ENCODE peak calls at places on chromosomes 3 and 15, in nine cellular contexts. One of them, this sample, is unnamed.
A peak's percentile ranks its signal among the peaks of the same experiment; 100 is the strongest.

GRCh38 chr15:74889390-74889881 is 406 bp upstream of the MPI start:
- DNase-seq in AG04450: no peak
- DNase-seq in PC-3: no peak
- DNase-seq in IMR-90: peak; percentile 43
- DNase-seq in heart left ventricle: peak; percentile 50
- DNase-seq in astrocyte: peak; percentile 42
- DNase-seq in SJSA1: no peak
- DNase-seq in tibial nerve: no peak
- DNase-seq in fibroblast of lung: peak; percentile 65
- DNase-seq in this sample: peak; percentile 53

GRCh38 chr3:195450731-195451229 is 8.0 kb upstream of the ACAP2 start:
- DNase-seq in PC-3: no peak
- DNase-seq in fibroblast of lung: peak; percentile 24
- DNase-seq in AG04450: peak; percentile 85
- DNase-seq in IMR-90: peak; percentile 91
- DNase-seq in heart left ventricle: no peak
- DNase-seq in astrocyte: no peak
- DNase-seq in SJSA1: no peak
- DNase-seq in tibial nerve: no peak
- DNase-seq in this sample: no peak

GRCh38 chr15:60469893-60470641 is 8.9 kb downstream of the ICE2 start:
- DNase-seq in fibroblast of lung: no peak
- DNase-seq in tibial nerve: no peak
- DNase-seq in PC-3: peak; percentile 26
- DNase-seq in heart left ventricle: no peak
- DNase-seq in IMR-90: peak; percentile 14
- DNase-seq in SJSA1: no peak
- DNase-seq in AG04450: no peak
- DNase-seq in astrocyte: no peak
- DNase-seq in this sample: no peak

GRCh38 chr3:46406786-46407611 is at the start of the genes CCR5AS and CCRL2:
- DNase-seq in astrocyte: peak; percentile 13
- DNase-seq in PC-3: peak; percentile 86
- DNase-seq in SJSA1: peak; percentile 44
- DNase-seq in IMR-90: peak; percentile 69
- DNase-seq in fibroblast of lung: peak; percentile 37
- DNase-seq in AG04450: no peak
- DNase-seq in heart left ventricle: peak; percentile 81
- DNase-seq in tibial nerve: no peak
- DNase-seq in this sample: peak; percentile 54

GRCh38 chr3:32347286-32348125 is 44.1 kb upstream of the CMTM7 start:
- DNase-seq in tibial nerve: no peak
- DNase-seq in heart left ventricle: peak; percentile 52
- DNase-seq in PC-3: no peak
- DNase-seq in AG04450: no peak
- DNase-seq in SJSA1: no peak
- DNase-seq in fibroblast of lung: peak; percentile 10
- DNase-seq in IMR-90: no peak
- DNase-seq in astrocyte: peak; percentile 4
- DNase-seq in this sample: no peak

GRCh38 chr15:77034620-77035467 is 36.1 kb downstream of the TSPAN3 start:
- DNase-seq in fibroblast of lung: no peak
- DNase-seq in SJSA1: no peak
- DNase-seq in IMR-90: no peak
- DNase-seq in heart left ventricle: peak; percentile 19
- DNase-seq in astrocyte: no peak
- DNase-seq in AG04450: no peak
- DNase-seq in PC-3: peak; percentile 48
- DNase-seq in tibial nerve: peak; percentile 11
- DNase-seq in this sample: no peak

GRCh38 chr3:176988795-176989194 is 208.5 kb downstream of the TBL1XR1 start:
- DNase-seq in PC-3: no peak
- DNase-seq in AG04450: no peak
- DNase-seq in SJSA1: no peak
- DNase-seq in heart left ventricle: no peak
- DNase-seq in astrocyte: no peak
- DNase-seq in fibroblast of lung: no peak
- DNase-seq in tibial nerve: no peak
- DNase-seq in IMR-90: no peak
- DNase-seq in this sample: no peak

GRCh38 chr3:193843447-193844301 is 250.7 kb downstream of the OPA1 start:
- DNase-seq in IMR-90: no peak
- DNase-seq in SJSA1: no peak
- DNase-seq in PC-3: no peak
- DNase-seq in tibial nerve: no peak
- DNase-seq in fibroblast of lung: no peak
- DNase-seq in heart left ventricle: no peak
- DNase-seq in AG04450: no peak
- DNase-seq in astrocyte: no peak
- DNase-seq in this sample: no peak

GRCh38 chr3:55486101-55486856 is 827 bp downstream of the WNT5A start:
- DNase-seq in tibial nerve: no peak
- DNase-seq in AG04450: no peak
- DNase-seq in astrocyte: peak; percentile 76
- DNase-seq in SJSA1: peak; percentile 80
- DNase-seq in fibroblast of lung: peak; percentile 85
- DNase-seq in IMR-90: peak; percentile 79
- DNase-seq in PC-3: peak; percentile 78
- DNase-seq in heart left ventricle: peak; percentile 54
- DNase-seq in this sample: peak; percentile 82

GRCh38 chr3:111369953-111370352 is 172.0 kb upstream of the CD96 start:
- DNase-seq in astrocyte: peak; percentile 42
- DNase-seq in tibial nerve: no peak
- DNase-seq in heart left ventricle: no peak
- DNase-seq in IMR-90: no peak
- DNase-seq in SJSA1: no peak
- DNase-seq in PC-3: peak; percentile 8
- DNase-seq in AG04450: no peak
- DNase-seq in fibroblast of lung: peak; percentile 55
- DNase-seq in this sample: no peak

GRCh38 chr15:36966704-36967103 is 133.6 kb downstream of the MEIS2 start:
- DNase-seq in fibroblast of lung: no peak
- DNase-seq in PC-3: no peak
- DNase-seq in IMR-90: no peak
- DNase-seq in heart left ventricle: peak; percentile 37
- DNase-seq in tibial nerve: no peak
- DNase-seq in SJSA1: no peak
- DNase-seq in AG04450: no peak
- DNase-seq in astrocyte: no peak
- DNase-seq in this sample: no peak

GRCh38 chr3:197959891-197960693 is at the start of gene LMLN:
- DNase-seq in IMR-90: peak; percentile 94
- DNase-seq in SJSA1: peak; percentile 89
- DNase-seq in fibroblast of lung: peak; percentile 96
- DNase-seq in astrocyte: peak; percentile 91
- DNase-seq in tibial nerve: peak; percentile 89
- DNase-seq in heart left ventricle: peak; percentile 96
- DNase-seq in AG04450: peak; percentile 90
- DNase-seq in PC-3: peak; percentile 96
- DNase-seq in this sample: peak; percentile 98

GRCh38 chr15:58987036-58987435 is 427 bp upstream of the RNF111 start:
- DNase-seq in IMR-90: peak; percentile 57
- DNase-seq in tibial nerve: no peak
- DNase-seq in astrocyte: no peak
- DNase-seq in fibroblast of lung: peak; percentile 7
- DNase-seq in PC-3: peak; percentile 7
- DNase-seq in SJSA1: no peak
- DNase-seq in heart left ventricle: no peak
- DNase-seq in AG04450: no peak
- DNase-seq in this sample: no peak

GRCh38 chr3:74584782-74585181 is 29.7 kb downstream of the CNTN3 start:
- DNase-seq in heart left ventricle: no peak
- DNase-seq in AG04450: no peak
- DNase-seq in tibial nerve: no peak
- DNase-seq in astrocyte: no peak
- DNase-seq in IMR-90: no peak
- DNase-seq in PC-3: no peak
- DNase-seq in SJSA1: no peak
- DNase-seq in fibroblast of lung: no peak
- DNase-seq in this sample: no peak

DNA sequence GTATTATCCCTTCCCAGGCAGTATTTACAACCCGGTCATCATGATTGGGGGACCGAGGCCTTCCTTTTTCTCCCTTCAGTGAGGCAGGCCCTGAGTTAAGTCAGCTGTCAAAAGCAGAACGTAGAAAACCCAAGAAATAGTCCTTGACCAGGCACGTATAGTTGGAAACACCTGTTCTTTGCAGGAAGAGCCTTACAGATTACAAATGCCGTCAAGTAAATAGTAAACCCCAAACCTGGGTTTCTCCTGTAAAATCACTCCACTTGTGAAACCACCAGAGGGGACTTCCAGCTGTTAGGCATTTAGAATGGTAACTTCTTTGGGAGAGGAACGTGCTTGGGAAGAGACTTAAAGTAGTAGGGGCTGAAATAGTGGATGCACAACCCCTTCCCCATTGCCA is 1.0 kb upstream of the BTBD1 start:
- DNase-seq in PC-3: no peak
- DNase-seq in tibial nerve: no peak
- DNase-seq in astrocyte: no peak
- DNase-seq in IMR-90: no peak
- DNase-seq in SJSA1: no peak
- DNase-seq in AG04450: no peak
- DNase-seq in fibroblast of lung: no peak
- DNase-seq in heart left ventricle: no peak
- DNase-seq in this sample: no peak
- H3K4me3 ChIP-seq in PC-3: no peak overlapping the region
- H3K4me3 ChIP-seq in tibial nerve: no peak overlapping the region
- H3K4me3 ChIP-seq in astrocyte: no peak overlapping the region
- H3K4me3 ChIP-seq in IMR-90: no peak overlapping the region
- H3K4me3 ChIP-seq in SJSA1: no peak overlapping the region
- H3K4me3 ChIP-seq in AG04450: no peak overlapping the region
- H3K4me3 ChIP-seq in fibroblast of lung: no peak overlapping the region
- H3K4me3 ChIP-seq in heart left ventricle: peak overlapping the region; percentile 95
- H3K4me3 ChIP-seq in this sample: no peak overlapping the region

GRCh38 chr3:141660598-141660947 is 77.5 kb upstream of the RNF7 start:
- DNase-seq in SJSA1: no peak
- DNase-seq in PC-3: no peak
- DNase-seq in astrocyte: no peak
- DNase-seq in fibroblast of lung: no peak
- DNase-seq in heart left ventricle: peak; percentile 13
- DNase-seq in IMR-90: peak; percentile 14
- DNase-seq in AG04450: no peak
- DNase-seq in tibial nerve: no peak
- DNase-seq in this sample: no peak

GRCh38 chr3:141656771-141657170 is 81.3 kb upstream of the RNF7 start:
- DNase-seq in AG04450: no peak
- DNase-seq in fibroblast of lung: peak; percentile 78
- DNase-seq in tibial nerve: no peak
- DNase-seq in IMR-90: peak; percentile 67
- DNase-seq in heart left ventricle: no peak
- DNase-seq in astrocyte: peak; percentile 72
- DNase-seq in PC-3: no peak
- DNase-seq in SJSA1: peak; percentile 59
- DNase-seq in this sample: peak; percentile 72

GRCh38 chr3:141659821-141660597 is 78.1 kb upstream of the RNF7 start:
- DNase-seq in SJSA1: peak; percentile 89
- DNase-seq in tibial nerve: peak; percentile 34
- DNase-seq in AG04450: no peak
- DNase-seq in fibroblast of lung: peak; percentile 56
- DNase-seq in PC-3: peak; percentile 37
- DNase-seq in IMR-90: peak; percentile 41
- DNase-seq in heart left ventricle: peak; percentile 65
- DNase-seq in astrocyte: peak; percentile 33
- DNase-seq in this sample: peak; percentile 82

GRCh38 chr3:141663993-141664392 is 74.1 kb upstream of the RNF7 start:
- DNase-seq in SJSA1: no peak
- DNase-seq in AG04450: no peak
- DNase-seq in PC-3: no peak
- DNase-seq in fibroblast of lung: peak; percentile 48
- DNase-seq in IMR-90: peak; percentile 48
- DNase-seq in heart left ventricle: no peak
- DNase-seq in tibial nerve: no peak
- DNase-seq in astrocyte: no peak
- DNase-seq in this sample: peak; percentile 24

DNA sequence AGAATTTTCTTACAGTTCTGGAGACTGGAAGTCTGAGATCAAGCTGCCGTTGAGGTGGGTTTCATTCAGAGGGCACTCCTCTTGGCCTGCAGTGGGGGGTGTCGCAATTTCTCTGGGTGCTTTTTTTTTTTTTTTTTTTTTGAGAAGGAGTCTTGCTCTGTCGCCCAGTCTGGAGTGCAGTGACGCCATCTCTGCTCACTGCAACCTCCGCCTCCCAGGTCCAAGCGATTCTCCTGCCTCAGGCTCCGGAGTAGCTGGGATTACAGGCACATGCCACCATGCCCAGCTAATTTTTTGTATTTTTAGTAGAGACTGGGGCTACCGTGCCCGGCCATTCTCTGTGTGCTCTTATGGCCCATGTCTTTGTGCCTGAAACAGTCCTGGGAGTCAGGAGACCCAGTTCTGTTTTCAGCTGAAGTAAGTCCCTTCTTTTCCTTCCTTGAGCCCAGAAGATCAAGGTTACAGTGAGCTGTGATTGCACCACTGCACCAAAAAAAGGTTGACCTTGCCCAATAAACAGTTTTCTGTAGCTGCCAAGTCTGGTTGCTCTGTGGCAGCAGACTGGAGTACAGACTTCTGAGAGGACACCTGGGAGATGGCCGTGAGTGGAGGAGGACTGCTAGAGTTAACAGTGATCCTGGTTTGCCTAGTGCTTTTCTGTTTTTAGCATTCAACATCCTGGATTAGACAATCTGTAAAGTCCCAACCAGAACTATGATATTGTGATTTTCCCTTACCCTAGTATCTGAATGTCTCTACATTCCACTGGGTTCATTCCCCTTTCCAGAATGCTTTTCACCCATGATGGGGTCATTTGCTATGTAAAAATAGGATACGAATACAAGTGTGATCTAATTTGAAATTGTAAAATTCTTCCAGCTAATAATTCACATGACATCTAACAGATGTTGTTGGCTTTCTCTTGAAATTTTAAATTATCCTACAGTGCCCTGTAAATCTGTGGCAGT is 76.6 kb upstream of the RNF7 start:
- DNase-seq in heart left ventricle: no peak
- DNase-seq in astrocyte: no peak
- DNase-seq in PC-3: no peak
- DNase-seq in SJSA1: no peak
- DNase-seq in IMR-90: no peak
- DNase-seq in fibroblast of lung: no peak
- DNase-seq in AG04450: no peak
- DNase-seq in tibial nerve: no peak
- DNase-seq in this sample: no peak
- H3K27me3 ChIP-seq in heart left ventricle: peaks cover 18% of the 10 kb centered on the region
- H3K27me3 ChIP-seq in astrocyte: peaks cover 4% of the 10 kb centered on the region
- H3K27me3 ChIP-seq in PC-3: peaks cover 15% of the 10 kb centered on the region
- H3K27me3 ChIP-seq in SJSA1: no peaks in the 10 kb centered on the region
- H3K27me3 ChIP-seq in IMR-90: no peaks in the 10 kb centered on the region
- H3K27me3 ChIP-seq in fibroblast of lung: peaks cover 3% of the 10 kb centered on the region
- H3K27me3 ChIP-seq in AG04450: peaks cover 3% of the 10 kb centered on the region
- H3K27me3 ChIP-seq in tibial nerve: peaks cover 5% of the 10 kb centered on the region
- H3K27me3 ChIP-seq in this sample: peaks cover 2% of the 10 kb centered on the region

GRCh38 chr15:69909719-69910444 is 187.8 kb downstream of the TLE3 start:
- DNase-seq in AG04450: no peak
- DNase-seq in astrocyte: no peak
- DNase-seq in IMR-90: no peak
- DNase-seq in SJSA1: no peak
- DNase-seq in fibroblast of lung: peak; percentile 13
- DNase-seq in PC-3: no peak
- DNase-seq in tibial nerve: no peak
- DNase-seq in heart left ventricle: no peak
- DNase-seq in this sample: no peak
- H3K4me3 ChIP-seq in AG04450: no peak overlapping the region
- H3K4me3 ChIP-seq in astrocyte: no peak overlapping the region
- H3K4me3 ChIP-seq in IMR-90: no peak overlapping the region
- H3K4me3 ChIP-seq in SJSA1: no peak overlapping the region
- H3K4me3 ChIP-seq in fibroblast of lung: no peak overlapping the region
- H3K4me3 ChIP-seq in PC-3: no peak overlapping the region
- H3K4me3 ChIP-seq in tibial nerve: no peak overlapping the region
- H3K4me3 ChIP-seq in heart left ventricle: no peak overlapping the region
- H3K4me3 ChIP-seq in this sample: no peak overlapping the region

GRCh38 chr3:71863563-71864190 is 78.7 kb upstream of the PROK2 start:
- DNase-seq in PC-3: no peak
- DNase-seq in heart left ventricle: no peak
- DNase-seq in astrocyte: no peak
- DNase-seq in tibial nerve: no peak
- DNase-seq in IMR-90: no peak
- DNase-seq in fibroblast of lung: no peak
- DNase-seq in AG04450: no peak
- DNase-seq in SJSA1: no peak
- DNase-seq in this sample: no peak
- H3K27me3 ChIP-seq in PC-3: peaks cover 48% of the 10 kb centered on the region
- H3K27me3 ChIP-seq in heart left ventricle: peaks cover 3% of the 10 kb centered on the region
- H3K27me3 ChIP-seq in astrocyte: peaks cover 8% of the 10 kb centered on the region
- H3K27me3 ChIP-seq in tibial nerve: peaks cover 10% of the 10 kb centered on the region
- H3K27me3 ChIP-seq in IMR-90: peaks cover 10% of the 10 kb centered on the region
- H3K27me3 ChIP-seq in fibroblast of lung: no peaks in the 10 kb centered on the region
- H3K27me3 ChIP-seq in AG04450: no peaks in the 10 kb centered on the region
- H3K27me3 ChIP-seq in SJSA1: no peaks in the 10 kb centered on the region
- H3K27me3 ChIP-seq in this sample: no peaks in the 10 kb centered on the region